ENCODE peak calls at places on chromosomes 16 and 17, in five cellular contexts. I, T, L, S and N are unnamed samples.

GRCh38 chr16:89366561-89367537 is 123.5 kb downstream of the ANKRD11 start:
- DNase-seq in L (no peak), T (no peak), I (no peak), S (no peak), N (peak; percentile 77)

GRCh38 chr17:79497949-79498348 is 112.9 kb downstream of the RBFOX3 start:
- DNase-seq in S (no peak), T (no peak), L (no peak), I (no peak), N (no peak)

GRCh38 chr17:31540602-31541307 is 149.3 kb downstream of the RAB11FIP4 start:
- DNase-seq in I (no peak), L (no peak), T (no peak), S (no peak), N (no peak)

GRCh38 chr17:80730739-80731138 is 186.1 kb downstream of the RPTOR start:
- DNase-seq in T (no peak), I (no peak), L (no peak), S (no peak), N (no peak)

GRCh38 chr17:33947762-33948161 is 307.3 kb upstream of the CCL2 start:
- DNase-seq in I (no peak), T (no peak), L (no peak), S (no peak), N (no peak)

GRCh38 chr17:14672830-14673229 is 371.9 kb downstream of the HS3ST3B1 start:
- DNase-seq in S (no peak), T (no peak), I (no peak), L (no peak), N (no peak)

GRCh38 chr16:88697831-88698693 is 8.1 kb downstream of the RNF166 start:
- DNase-seq in S (peak; percentile 48), L (no peak), T (no peak), I (no peak), N (no peak)

GRCh38 chr17:76886395-76886794 is 18.2 kb downstream of the MGAT5B start:
- DNase-seq in T (no peak), S (no peak), I (no peak), L (no peak), N (no peak)

GRCh38 chr17:6636616-6637457 is 3.7 kb downstream of the KIAA0753 start:
- DNase-seq in T (no peak), I (no peak), L (no peak), S (no peak), N (no peak)

GRCh38 chr16:53131363-53132071 is 76.7 kb downstream of the CHD9 start:
- DNase-seq in L (peak; percentile 33), S (peak; percentile 85), T (peak; percentile 73), I (peak; percentile 21), N (peak; percentile 91)

GRCh38 chr17:40443988-40444899 is 994 bp downstream of the IGFBP4 start:
- DNase-seq in I (no peak), S (peak; percentile 30), T (no peak), L (no peak), N (no peak)

GRCh38 chr17:60353773-60354172 is 38.2 kb downstream of the USP32 start:
- DNase-seq in L (no peak), T (no peak), I (no peak), S (no peak), N (no peak)

GRCh38 chr16:31134625-31135534 is 647 bp downstream of the PRSS8 start:
- DNase-seq in I (no peak), L (no peak), S (no peak), T (no peak), N (no peak)

GRCh38 chr17:55632893-55633292 is 89.8 kb downstream of the TMEM100 start:
- DNase-seq in T (no peak), S (no peak), I (no peak), L (no peak), N (no peak)

GRCh38 chr16:84241778-84242177 is 2.0 kb upstream of the KCNG4 start:
- DNase-seq in I (no peak), T (no peak), L (no peak), S (no peak), N (no peak)

GRCh38 chr17:77424585-77425344 is 284.0 kb downstream of the SEC14L1 start:
- DNase-seq in T (peak; percentile 75), I (no peak), S (no peak), L (peak; percentile 68), N (peak; percentile 95)

GRCh38 chr16:87725596-87726235 is 40.1 kb downstream of the KLHDC4 start:
- DNase-seq in T (no peak), I (no peak), L (no peak), S (no peak), N (no peak)

GRCh38 chr17:36934144-36934758 is 3.0 kb upstream of the LHX1 start:
- DNase-seq in S (no peak), L (no peak), T (no peak), I (no peak), N (no peak)

GRCh38 chr17:76532072-76532651 is 5.3 kb downstream of the CYGB start:
- DNase-seq in T (no peak), I (no peak), S (no peak), L (no peak), N (no peak)

GRCh38 chr17:4230142-4230541 is 33.6 kb downstream of the ANKFY1 start:
- DNase-seq in L (peak; percentile 43), S (no peak), I (peak; percentile 18), T (peak; percentile 30), N (no peak)

GRCh38 chr17:33521784-33522183 is 228.7 kb upstream of the ASIC2 start:
- DNase-seq in L (no peak), I (no peak), S (no peak), T (no peak), N (no peak)

GRCh38 chr17:76994237-76994637 is 126.0 kb downstream of the MGAT5B start:
- DNase-seq in L (no peak), T (no peak), I (no peak), S (no peak), N (peak; percentile 58)

GRCh38 chr16:23836404-23837291 is 865 bp downstream of the PRKCB start:
- DNase-seq in L (no peak), T (peak; percentile 34), S (peak; percentile 48), I (no peak), N (no peak)

GRCh38 chr17:42038221-42038973 is 12.0 kb downstream of the C17orf113 start:
- DNase-seq in L (no peak), I (no peak), S (no peak), T (no peak), N (no peak)